ENCODE peak calls at places on chromosome 19, in ten cellular contexts. G is thoracic aorta, F is neural progenitor cell, X is heart left ventricle, V is spleen, C is uterus, Q is MM.1S, N is heart right ventricle, U is Caco-2, O is breast epithelium. W is an unnamed sample.

GRCh38 chr19:46372901-46373572 is 26.1 kb downstream of the PPP5C start:
- DNase-seq in X (no peak), N (no peak), Q (no peak), V (no peak), U (no peak), G (no peak), C (no peak), F (peak; percentile 59), O (peak; percentile 52), W (peak; percentile 35)

GRCh38 chr19:53844849-53845246 is 20.7 kb upstream of the NLRP12 start:
- DNase-seq in U (no peak), F (no peak), G (no peak), O (no peak), Q (no peak), X (no peak), V (peak; percentile 80), C (no peak), N (no peak), W (no peak)

GRCh38 chr19:5877869-5878268 is 7.5 kb upstream of the FUT5 start:
- DNase-seq in O (no peak), U (no peak), V (no peak), G (no peak), F (peak; percentile 57), N (no peak), Q (no peak), C (no peak), X (no peak), W (no peak)

GRCh38 chr19:53792721-53793433 is 31.2 kb downstream of the NLRP12 start:
- DNase-seq in X (peak; percentile 90), F (peak; percentile 92), C (peak; percentile 65), U (peak; percentile 90), Q (peak; percentile 61), N (peak; percentile 84), V (peak; percentile 89), O (peak; percentile 82), G (peak; percentile 43), W (peak; percentile 53)

GRCh38 chr19:35357867-35358573 is at the start of gene FFAR3:
- DNase-seq in Q (no peak), C (no peak), X (no peak), G (no peak), F (no peak), N (peak; percentile 29), V (peak; percentile 79), O (peak; percentile 31), U (no peak), W (no peak)

GRCh38 chr19:6800991-6801396 is 28.5 kb downstream of the VAV1 start:
- DNase-seq in G (no peak), U (no peak), X (no peak), N (no peak), V (no peak), O (no peak), F (no peak), C (no peak), Q (peak; percentile 53), W (no peak)

GRCh38 chr19:45767881-45768643 is 990 bp downstream of the SIX5 start:
- DNase-seq in V (peak; percentile 86), O (peak; percentile 74), F (peak; percentile 83), U (peak; percentile 79), G (no peak), X (peak; percentile 80), C (peak; percentile 77), N (peak; percentile 62), Q (peak; percentile 22), W (peak; percentile 83)

GRCh38 chr19:11191273-11191755 is 6.0 kb downstream of the KANK2 start:
- DNase-seq in C (peak; percentile 68), G (peak; percentile 65), O (no peak), F (no peak), Q (no peak), X (peak; percentile 90), N (peak; percentile 72), U (peak; percentile 23), V (no peak), W (peak; percentile 45)

GRCh38 chr19:47790398-47790814 is 11.9 kb downstream of the SELENOW start:
- DNase-seq in Q (peak; percentile 34), F (peak; percentile 96), C (peak; percentile 75), U (peak; percentile 89), V (peak; percentile 92), N (peak; percentile 80), O (peak; percentile 78), X (peak; percentile 91), G (peak; percentile 50), W (peak; percentile 84)

GRCh38 chr19:43624933-43625332 is 5.5 kb upstream of the ZNF428 start:
- DNase-seq in V (peak; percentile 92), G (no peak), C (no peak), Q (peak; percentile 78), N (peak; percentile 21), X (peak; percentile 81), F (peak; percentile 86), O (no peak), U (no peak), W (no peak)

GRCh38 chr19:14434543-14435319 is 1.6 kb downstream of the PKN1 start:
- DNase-seq in G (peak; percentile 36), N (peak; percentile 78), C (peak; percentile 72), F (no peak), Q (no peak), X (peak; percentile 78), O (no peak), U (peak; percentile 38), V (peak; percentile 86), W (peak; percentile 41)

GRCh38 chr19:14149509-14149994 is 13.2 kb upstream of the ASF1B start:
- DNase-seq in U (no peak), N (peak; percentile 77), C (peak; percentile 83), X (peak; percentile 88), O (peak; percentile 67), G (no peak), F (no peak), Q (peak; percentile 60), V (peak; percentile 87), W (peak; percentile 73)

GRCh38 chr19:51456541-51457290 is 1.5 kb downstream of the SIGLEC8 start:
- DNase-seq in Q (no peak), X (no peak), G (no peak), U (no peak), V (no peak), N (no peak), O (no peak), C (no peak), F (no peak), W (no peak)

GRCh38 chr19:10290876-10291553 is 1.3 kb downstream of the ICAM5 start:
- DNase-seq in Q (peak; percentile 32), X (peak; percentile 85), U (peak; percentile 62), V (peak; percentile 88), O (no peak), C (no peak), G (no peak), F (peak; percentile 65), N (no peak), W (peak; percentile 75)

GRCh38 chr19:3441986-3442329 is 38.4 kb downstream of the SMIM24 start:
- DNase-seq in X (no peak), O (no peak), U (no peak), C (no peak), G (no peak), N (no peak), Q (no peak), F (no peak), V (no peak), W (no peak)
- TF ChIP-seq CTCF in X (no peak), O (no peak), U (no peak), C (no peak), G (no peak), N (no peak), Q (no peak), F (no peak), V (no peak), W (no peak)

DNA sequence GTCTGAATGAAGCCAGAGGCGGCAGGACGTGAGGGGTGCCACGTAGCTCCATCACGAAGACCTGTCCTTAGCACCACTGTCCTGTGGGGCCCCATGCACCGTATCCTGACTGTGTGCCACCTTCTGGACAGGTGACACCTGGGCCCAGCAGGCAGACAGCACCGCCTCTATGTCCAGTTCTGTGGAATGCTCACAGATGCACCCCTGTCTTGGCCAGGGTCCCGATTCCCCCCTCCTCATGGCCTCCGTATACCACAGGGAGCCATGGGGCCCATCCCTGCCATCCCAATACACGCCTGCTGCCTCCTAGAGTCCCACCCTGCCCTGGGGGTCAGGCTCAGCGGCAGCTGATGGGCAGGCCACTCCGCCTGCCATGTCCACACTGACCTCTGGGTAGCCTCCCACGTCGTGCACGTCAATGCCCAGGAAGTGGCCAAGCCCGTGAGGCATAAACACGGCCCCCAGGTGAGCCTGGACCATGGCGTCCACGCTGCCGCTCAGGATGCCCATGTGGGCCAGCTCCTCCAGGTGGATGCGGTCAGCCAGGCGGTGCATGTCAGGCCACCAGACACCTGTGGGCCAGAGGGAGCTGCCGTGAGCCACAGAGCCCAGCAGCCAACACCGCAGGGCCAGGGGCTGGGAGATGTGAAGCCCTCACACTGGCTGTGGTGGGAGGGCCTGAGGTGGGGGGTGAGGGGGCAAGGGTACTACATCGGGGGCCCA is 17.6 kb downstream of the CEBPG start:
- DNase-seq in X (peak; percentile 59), G (no peak), U (no peak), N (no peak), C (no peak), Q (no peak), V (no peak), O (peak; percentile 43), F (no peak), W (peak; percentile 41)
- H3K4me1 ChIP-seq in X (peaks cover 15% of the 10 kb centered on the region), G (peaks cover 55% of the 10 kb centered on the region), U (no peaks in the 10 kb centered on the region), N (peaks cover 98% of the 10 kb centered on the region), C (peaks cover 57% of the 10 kb centered on the region), Q (no peaks in the 10 kb centered on the region), V (peaks cover 23% of the 10 kb centered on the region), O (peaks cover 58% of the 10 kb centered on the region), F (no peaks in the 10 kb centered on the region), W (peaks cover 11% of the 10 kb centered on the region)

DNA sequence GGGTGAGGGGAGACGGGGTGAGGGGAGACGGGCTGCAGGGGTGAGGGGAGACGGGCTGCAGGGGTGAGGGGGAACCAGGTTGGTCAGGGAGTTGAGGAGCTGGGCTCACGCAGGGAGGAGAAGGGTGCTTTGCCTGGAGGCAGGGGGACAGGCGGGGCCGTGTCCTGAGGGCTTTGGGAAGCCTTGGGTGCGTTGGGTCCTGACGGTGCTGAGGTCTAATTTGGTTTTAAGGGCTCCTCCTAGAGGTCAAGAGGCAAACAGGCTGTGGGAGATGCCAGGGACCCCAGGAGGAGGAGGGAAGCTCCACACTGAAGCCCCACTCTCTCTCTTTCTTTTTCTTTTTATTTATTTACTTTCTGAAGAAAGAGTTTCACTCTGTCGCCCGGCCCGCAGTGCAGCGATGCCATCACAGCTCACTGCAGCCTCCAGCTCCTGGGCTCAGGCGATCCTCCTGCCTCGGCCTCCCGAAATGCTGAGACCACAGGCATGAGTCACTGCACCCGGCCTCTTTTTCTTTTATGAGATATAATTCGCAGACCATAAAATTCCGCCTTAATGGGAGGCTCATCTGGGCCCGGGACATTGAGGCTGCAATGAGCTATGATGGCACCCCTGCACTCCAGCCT is 9.3 kb upstream of the MISP start:
- DNase-seq in X (no peak), G (no peak), U (peak; percentile 56), Q (peak; percentile 35), N (no peak), C (no peak), V (no peak), O (no peak), F (peak; percentile 70), W (no peak)
- TF ChIP-seq CTCF in X (peak; percentile 25), G (no peak), U (no peak), Q (peak; percentile 42), N (no peak), C (no peak), V (no peak), O (no peak), F (peak; percentile 47), W (no peak)

DNA sequence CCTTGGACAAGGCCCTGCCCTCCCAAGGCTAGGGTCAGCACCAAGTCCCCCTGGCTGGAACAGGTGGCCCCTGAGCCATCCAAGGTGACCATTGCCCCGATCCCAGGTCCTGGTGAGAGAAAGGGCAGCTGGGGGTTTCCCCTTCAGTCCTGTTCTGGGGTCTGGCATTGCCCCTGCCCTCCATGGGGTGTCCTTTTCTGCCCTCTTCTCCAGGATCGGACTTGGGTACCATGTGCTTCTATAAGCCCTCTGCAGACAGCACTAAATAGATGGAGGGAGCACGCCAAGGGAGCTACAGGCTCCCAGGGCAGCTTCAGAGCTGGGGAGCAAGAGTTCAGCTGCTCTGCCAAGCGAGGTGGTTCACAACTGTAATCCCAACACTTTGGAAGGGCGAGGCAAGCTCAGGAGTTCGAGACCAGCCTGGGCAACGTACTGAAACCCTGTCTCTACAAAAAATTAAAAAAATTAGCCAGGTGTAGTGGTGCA is 13.5 kb upstream of the KCNN1 start:
- DNase-seq in Q (no peak), U (no peak), O (no peak), V (no peak), F (no peak), N (no peak), X (no peak), G (no peak), C (no peak), W (no peak)
- H3K4me1 ChIP-seq in Q (peaks cover 10% of the 10 kb centered on the region), U (peaks cover 23% of the 10 kb centered on the region), O (peaks cover 3% of the 10 kb centered on the region), V (peaks cover 35% of the 10 kb centered on the region), F (peaks cover 44% of the 10 kb centered on the region), N (peaks cover 43% of the 10 kb centered on the region), X (peaks cover 6% of the 10 kb centered on the region), G (peaks cover 43% of the 10 kb centered on the region), C (peaks cover 31% of the 10 kb centered on the region), W (peaks cover 9% of the 10 kb centered on the region)

W was measured in ovary.